ENCODE peak calls at places on chromosomes 6 and 20, in six cellular contexts. X is right atrium auricular region, J is K562, R is BE2C, B is psoas muscle, L is SK-N-MC. I is an unnamed sample. For H3K36me3 and H3K9me3, the result is how much of the 10 kb centered on the place peaks cover.

GRCh38 chr20:10935658-10936057 is 261.9 kb upstream of the JAG1 start:
- DNase-seq in X (no peak), J (no peak), R (no peak), B (no peak), L (peak), I (no peak)

GRCh38 chr6:15901141-15902115 is 227.5 kb upstream of the MYLIP start:
- DNase-seq in X (no peak), J (no peak), R (no peak), B (no peak), L (no peak), I (no peak)

GRCh38 chr6:109304284-109305015 is 77.8 kb downstream of the CD164 start:
- DNase-seq in X (no peak), J (peak), R (no peak), B (peak), L (no peak), I (no peak)

GRCh38 chr6:2247664-2248063 is 2.3 kb upstream of the GMDS start:
- DNase-seq in X (no peak), J (no peak), R (no peak), B (no peak), L (no peak), I (no peak)

GRCh38 chr20:32681175-32682084 is 7.7 kb upstream of the C20orf203 start:
- DNase-seq in X (no peak), J (peak), R (peak), B (no peak), L (peak), I (no peak)

GRCh38 chr6:52360601-52361346 is 1.2 kb upstream of the PAQR8 start:
- DNase-seq in X (no peak), J (no peak), R (peak), B (no peak), L (no peak), I (no peak)

GRCh38 chr6:71079707-71080106 is 122.8 kb upstream of the B3GAT2 start:
- DNase-seq in X (no peak), J (no peak), R (no peak), B (no peak), L (no peak), I (no peak)

GRCh38 chr6:29907637-29908340 is 34.5 kb upstream of the HLA-A start:
- DNase-seq in X (no peak), J (no peak), R (no peak), B (no peak), L (no peak), I (no peak)

GRCh38 chr6:157133856-157134255 is 189.5 kb downstream of the TMEM242 start:
- DNase-seq in X (no peak), J (no peak), R (no peak), B (no peak), L (no peak), I (no peak)

GRCh38 chr20:22339091-22339881 is 245.1 kb downstream of the FOXA2 start:
- DNase-seq in X (no peak), J (peak), R (peak), B (no peak), L (peak), I (no peak)

GRCh38 chr20:61189534-61189933 is 62.5 kb upstream of the CDH4 start:
- DNase-seq in X (no peak), J (no peak), R (no peak), B (no peak), L (no peak), I (no peak)

DNA sequence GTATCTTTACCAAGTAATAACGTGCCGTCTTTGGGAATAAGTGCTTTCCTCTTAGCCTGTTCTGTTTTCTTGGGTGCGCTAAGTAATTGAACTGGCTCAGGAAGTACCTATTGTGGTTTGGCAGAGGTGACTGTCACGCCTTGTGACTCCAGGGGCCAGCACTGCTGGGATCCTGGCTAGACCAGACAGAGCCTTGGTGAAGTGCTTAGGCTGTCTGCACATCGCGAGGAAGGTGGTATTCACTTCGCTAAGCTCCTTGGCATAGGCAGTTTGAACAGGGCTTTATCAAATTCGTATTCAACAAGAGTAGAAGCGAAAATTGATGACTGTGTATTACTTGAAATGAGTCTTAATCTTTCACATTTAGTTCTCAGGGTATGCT is 17.6 kb downstream of the PRDM1 start:
- DNase-seq in X (no peak), J (no peak), R (no peak), B (no peak), L (no peak), I (peak)
- H3K36me3 ChIP-seq in X (under half), J (under half), R (under half), B (under half), L (under half), I (under half)

DNA sequence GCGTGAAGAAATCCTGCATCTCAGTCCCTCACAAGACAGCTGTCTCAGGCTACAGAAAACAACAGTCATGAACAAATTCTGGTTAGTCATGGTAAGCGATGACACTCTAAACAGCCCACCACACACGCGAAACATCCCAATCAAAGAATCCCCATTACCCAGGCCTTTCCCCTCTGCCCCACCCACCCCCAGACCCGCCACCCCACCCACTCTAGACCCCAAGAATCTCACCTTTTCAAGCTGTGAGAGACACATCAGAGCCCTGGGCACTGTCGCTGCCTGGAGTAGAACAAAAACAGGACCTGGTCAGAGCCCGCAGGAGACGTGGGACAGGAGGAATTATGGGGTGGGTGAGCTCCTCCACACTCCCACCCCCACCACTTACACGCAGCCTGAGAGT is 2.7 kb downstream of the HLA-B start:
- DNase-seq in X (no peak), J (no peak), R (no peak), B (no peak), L (no peak), I (no peak)
- H3K4me3 ChIP-seq in X (peak), J (no peak), R (no peak), B (peak), L (no peak), I (peak)

DNA sequence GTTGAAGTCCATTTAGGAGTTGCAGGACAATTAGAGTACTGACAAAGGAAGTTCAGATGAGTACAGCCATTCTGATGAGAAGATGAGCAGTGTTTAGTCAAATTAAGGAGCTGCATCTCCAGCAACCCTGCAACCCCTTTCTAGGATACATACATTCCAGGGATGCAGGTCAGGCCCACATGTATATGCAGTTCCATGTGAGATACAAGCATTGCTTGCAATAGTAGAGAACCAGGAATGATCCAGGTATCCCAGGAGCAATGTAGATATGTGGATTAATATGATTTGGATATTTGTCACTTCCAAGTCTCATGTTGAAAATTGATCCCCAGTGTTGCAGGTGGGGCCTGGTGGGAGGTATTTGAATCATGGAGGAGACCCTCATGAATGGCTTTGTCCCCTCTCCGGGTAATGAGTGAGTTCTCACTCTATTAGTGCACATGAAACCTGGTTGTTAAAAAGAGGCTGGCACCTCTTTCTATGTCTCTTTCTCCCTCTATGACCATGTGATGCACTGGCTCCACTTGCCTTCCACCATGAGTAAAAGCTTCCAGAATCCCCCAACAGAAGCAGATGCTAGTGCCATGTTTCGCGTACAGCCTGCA is 6.4 kb downstream of the HLA-DPA1 start:
- DNase-seq in X (no peak), J (no peak), R (no peak), B (no peak), L (no peak), I (no peak)
- H3K9me3 ChIP-seq in X (under half), J (under half), R (under half), B (under half), L (under half), I (under half)

GRCh38 chr6:39876111-39876510 is 58.2 kb downstream of the MOCS1 start:
- DNase-seq in X (no peak), J (no peak), R (no peak), B (no peak), L (no peak), I (no peak)
- H3K36me3 ChIP-seq in X (under half), J (under half), R (under half), B (under half), L (half or more), I (under half)

DNA sequence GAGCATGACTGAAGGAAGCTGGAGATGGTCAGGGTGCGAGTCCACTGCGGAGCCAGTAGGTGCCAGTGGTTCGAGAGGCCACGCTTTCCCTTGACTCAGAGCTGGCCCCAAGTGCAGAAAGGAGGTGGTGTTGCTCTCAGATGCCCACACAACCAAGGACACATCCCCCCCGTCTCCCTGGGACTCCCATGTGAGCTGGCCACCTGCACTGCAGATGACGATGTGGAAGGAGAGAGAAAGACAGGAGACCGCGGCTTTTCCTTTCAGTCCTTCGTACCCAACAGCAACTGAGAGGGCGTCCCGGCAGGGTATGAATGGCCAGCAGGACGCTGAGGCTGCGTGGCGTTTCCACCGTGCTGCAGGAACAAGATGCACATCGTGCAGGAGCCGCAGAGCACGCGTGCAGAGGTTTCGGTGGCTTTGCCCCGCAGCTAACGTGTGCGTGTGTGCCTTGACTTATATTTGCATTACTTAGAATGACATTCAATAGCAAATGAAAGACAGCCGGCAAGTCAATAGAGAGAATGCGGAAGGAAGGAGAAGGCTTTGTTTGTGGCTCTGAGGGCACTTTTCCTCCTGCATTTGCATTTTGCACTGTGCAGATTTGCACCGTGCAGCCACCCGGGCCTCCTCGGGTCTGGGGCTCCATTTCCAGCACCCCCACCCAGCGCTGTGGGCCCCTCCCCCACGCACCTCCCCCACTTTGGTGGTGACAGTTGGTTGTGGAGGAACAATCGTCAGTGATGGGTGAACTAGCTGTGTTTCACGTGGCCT is 26.3 kb upstream of the BHLHE23 start:
- DNase-seq in X (no peak), J (no peak), R (no peak), B (peak), L (no peak), I (no peak)
- H3K4me3 ChIP-seq in X (no peak), J (no peak), R (no peak), B (no peak), L (peak), I (peak)

GRCh38 chr6:104679971-104680370 is 179.7 kb downstream of the HACE1 start:
- DNase-seq in X (no peak), J (no peak), R (no peak), B (no peak), L (no peak), I (no peak)
- H3K9me3 ChIP-seq in X (under half), J (under half), R (under half), B (under half), L (under half), I (under half)